ENCODE peak calls at places on chromosomes 1 and 21, in five cellular contexts. T is CD8-positive, alpha-beta T cell; W is ascending aorta; X is Panc1; Z is pancreas. E is an unnamed sample.

GRCh38 chr1:182142621-182143020 is 81.1 kb upstream of the ZNF648 start:
- DNase-seq in T (no peak), W (no peak), X (no peak), Z (no peak), E (no peak)

GRCh38 chr1:94027735-94028515 is 93.0 kb downstream of the ABCA4 start:
- DNase-seq in T (no peak), W (no peak), X (no peak), Z (no peak), E (no peak)

GRCh38 chr1:21251773-21252471 is 38.3 kb downstream of the ECE1 start:
- DNase-seq in T (no peak), W (peak; percentile 97), X (no peak), Z (peak; percentile 95), E (no peak)

GRCh38 chr1:41724248-41724647 is 194.5 kb downstream of the HIVEP3 start:
- DNase-seq in T (no peak), W (no peak), X (no peak), Z (no peak), E (no peak)

GRCh38 chr1:68174173-68175113 is 57.9 kb downstream of the WLS start:
- DNase-seq in T (no peak), W (peak; percentile 86), X (peak; percentile 84), Z (peak; percentile 64), E (peak; percentile 1)

GRCh38 chr1:38559180-38559874 is 300.2 kb downstream of the RRAGC start:
- DNase-seq in T (peak; percentile 73), W (peak; percentile 67), X (no peak), Z (peak; percentile 11), E (peak; percentile 22)

GRCh38 chr1:221462345-221462744 is 279.5 kb downstream of the DUSP10 start:
- DNase-seq in T (no peak), W (no peak), X (no peak), Z (no peak), E (no peak)

GRCh38 chr1:43269627-43270375 is at the start of gene TMEM125:
- DNase-seq in T (no peak), W (peak; percentile 60), X (no peak), Z (peak; percentile 42), E (no peak)

GRCh38 chr1:170676628-170677027 is 12.7 kb downstream of the PRRX1 start:
- DNase-seq in T (no peak), W (no peak), X (no peak), Z (no peak), E (no peak)

GRCh38 chr21:29775462-29775861 is 164.3 kb downstream of the GRIK1 start:
- DNase-seq in T (no peak), W (no peak), X (no peak), Z (no peak), E (no peak)

GRCh38 chr1:7333576-7333975 is 437.5 kb upstream of the VAMP3 start:
- DNase-seq in T (no peak), W (no peak), X (no peak), Z (no peak), E (no peak)

GRCh38 chr1:119475866-119476439 is 31.1 kb upstream of the HSD3B1 start:
- DNase-seq in T (no peak), W (no peak), X (peak; percentile 27), Z (peak; percentile 54), E (no peak)

GRCh38 chr1:15331180-15331579 is 78.5 kb upstream of the EFHD2 start:
- DNase-seq in T (no peak), W (no peak), X (no peak), Z (no peak), E (no peak)

GRCh38 chr1:113325039-113325438 is 65.3 kb upstream of the MAGI3 start:
- DNase-seq in T (no peak), W (no peak), X (peak; percentile 7), Z (no peak), E (no peak)

GRCh38 chr1:50503515-50503914 is 80.3 kb upstream of the DMRTA2 start:
- DNase-seq in T (no peak), W (no peak), X (no peak), Z (no peak), E (no peak)

GRCh38 chr1:85445906-85446305 is 19.1 kb downstream of the DDAH1 start:
- DNase-seq in T (no peak), W (no peak), X (no peak), Z (no peak), E (no peak)

GRCh38 chr1:112803906-112804762 is 89.0 kb upstream of the PPM1J start:
- DNase-seq in T (no peak), W (no peak), X (peak; percentile 43), Z (peak; percentile 65), E (no peak)

GRCh38 chr1:203467550-203467921 is 8.1 kb upstream of the PRELP start:
- DNase-seq in T (no peak), W (peak; percentile 96), X (no peak), Z (no peak), E (no peak)

GRCh38 chr1:87981810-87982209 is 653.1 kb downstream of the LMO4 start:
- DNase-seq in T (no peak), W (no peak), X (no peak), Z (no peak), E (no peak)

GRCh38 chr1:205374205-205375078 is 17.7 kb upstream of the KLHDC8A start:
- DNase-seq in T (no peak), W (no peak), X (no peak), Z (no peak), E (no peak)

GRCh38 chr1:205970486-205970885 is 27.2 kb upstream of the SLC26A9 start:
- DNase-seq in T (no peak), W (no peak), X (no peak), Z (no peak), E (no peak)

GRCh38 chr1:234322979-234323378 is 50.3 kb upstream of the COA6 start:
- DNase-seq in T (peak; percentile 14), W (no peak), X (no peak), Z (no peak), E (no peak)

GRCh38 chr21:27734146-27734545 is 767.3 kb upstream of the ADAMTS5 start:
- DNase-seq in T (no peak), W (no peak), X (no peak), Z (no peak), E (no peak)

GRCh38 chr1:59389847-59390246 is 93.0 kb downstream of the FGGY start:
- DNase-seq in T (no peak), W (no peak), X (no peak), Z (no peak), E (no peak)

GRCh38 chr1:172447641-172448040 is 3.8 kb upstream of the PIGC start:
- DNase-seq in T (no peak), W (no peak), X (no peak), Z (no peak), E (no peak)

GRCh38 chr1:66778969-66779368 is 22.1 kb downstream of the INSL5 start:
- DNase-seq in T (no peak), W (no peak), X (no peak), Z (no peak), E (no peak)

GRCh38 chr1:14190508-14190907 is 408.0 kb upstream of the KAZN start:
- DNase-seq in T (no peak), W (no peak), X (no peak), Z (no peak), E (no peak)

GRCh38 chr1:203320546-203321272 is 15.4 kb downstream of the BTG2 start:
- DNase-seq in T (peak; percentile 50), W (no peak), X (no peak), Z (peak; percentile 80), E (peak; percentile 25)

GRCh38 chr1:231040800-231041704 is 998 bp upstream of the FAM89A start:
- DNase-seq in T (no peak), W (no peak), X (no peak), Z (peak; percentile 30), E (no peak)

GRCh38 chr1:247913786-247914185 is 6.3 kb upstream of the OR2T8 start:
- DNase-seq in T (no peak), W (no peak), X (no peak), Z (no peak), E (no peak)

GRCh38 chr1:39898146-39898545 is 3.6 kb downstream of the MYCL start:
- DNase-seq in T (no peak), W (no peak), X (no peak), Z (no peak), E (no peak)

GRCh38 chr1:39898648-39899603 is 2.8 kb downstream of the MYCL start:
- DNase-seq in T (no peak), W (no peak), X (no peak), Z (peak; percentile 88), E (no peak)

GRCh38 chr1:39901486-39902120 is at the start of gene MYCL:
- DNase-seq in T (no peak), W (peak; percentile 69), X (no peak), Z (peak; percentile 92), E (no peak)

GRCh38 chr1:39900662-39901485 is 843 bp downstream of the MYCL start:
- DNase-seq in T (no peak), W (no peak), X (no peak), Z (peak; percentile 20), E (no peak)

GRCh38 chr1:39899611-39900538 is 1.8 kb downstream of the MYCL start:
- DNase-seq in T (no peak), W (no peak), X (no peak), Z (no peak), E (no peak)
- H3K27ac ChIP-seq in T (no peak overlapping the region), W (no peak overlapping the region), X (no peak overlapping the region), Z (no peak overlapping the region), E (peak overlapping the region; percentile 92)

DNA sequence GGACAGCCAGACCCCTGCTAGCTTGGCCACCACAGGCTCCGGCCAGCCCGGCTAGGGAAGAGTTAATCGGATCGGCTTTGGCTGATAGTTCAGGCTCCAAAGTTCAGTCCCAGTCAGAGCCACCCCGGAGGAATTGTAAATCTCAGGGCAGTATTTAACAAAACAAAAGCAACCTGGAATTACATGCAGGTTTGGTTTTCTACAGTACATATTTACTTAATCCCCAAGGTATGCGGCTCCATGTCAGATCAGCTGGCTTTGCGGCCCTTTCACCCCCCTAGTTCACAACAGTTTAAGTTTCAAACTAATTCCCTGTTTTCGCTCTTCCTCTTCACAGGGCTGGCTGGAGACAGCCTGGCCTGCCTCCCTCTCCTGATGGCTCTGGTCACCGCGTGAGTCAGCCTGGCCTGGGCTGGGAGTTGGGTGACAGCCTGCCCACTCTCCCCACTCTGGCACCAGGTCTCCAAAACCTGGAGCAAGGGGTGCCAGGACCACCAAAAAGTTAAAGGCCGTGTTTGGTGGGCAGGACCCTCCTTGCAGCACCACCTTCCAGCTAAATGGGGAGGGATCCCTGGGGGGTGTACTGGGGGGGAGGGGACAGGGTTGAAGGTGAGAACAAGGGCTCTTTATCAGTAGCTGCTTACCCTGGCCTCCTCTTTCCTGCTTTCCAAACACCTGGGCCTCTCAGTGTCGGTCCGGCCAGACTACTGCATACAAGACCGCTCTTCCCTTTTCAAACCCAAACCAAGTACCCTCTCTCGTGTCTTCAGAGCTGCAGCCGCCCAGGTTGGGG is 1.9 kb downstream of the DHRS3 start:
- DNase-seq in T (no peak), W (peak; percentile 91), X (no peak), Z (peak; percentile 73), E (no peak)
- H3K4me1 ChIP-seq in T (peaks cover 51% of the 10 kb centered on the region), W (peaks cover 5% of the 10 kb centered on the region), X (peaks cover 62% of the 10 kb centered on the region), Z (peaks cover 21% of the 10 kb centered on the region), E (peaks cover 78% of the 10 kb centered on the region)

DNA sequence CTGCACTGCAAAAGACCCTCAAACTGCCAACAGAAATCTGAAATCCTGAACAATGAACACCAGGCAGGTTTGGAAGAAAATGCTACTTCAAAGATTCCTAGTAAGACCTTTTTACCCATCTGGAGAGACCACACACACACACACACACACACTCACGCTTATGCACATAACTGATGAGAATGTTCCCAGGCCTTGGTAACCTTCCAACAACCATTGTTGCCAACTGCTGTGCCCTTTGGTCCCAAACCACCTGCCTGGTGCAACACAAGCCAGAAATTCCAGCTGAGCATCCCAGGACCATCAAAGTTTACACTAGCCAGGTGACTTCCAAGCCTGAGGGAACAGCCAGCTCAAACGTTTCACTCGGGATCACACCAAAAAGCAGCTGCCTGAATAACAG is 56.9 kb downstream of the SEC16B start:
- DNase-seq in T (no peak), W (no peak), X (no peak), Z (peak; percentile 92), E (no peak)
- H3K27ac ChIP-seq in T (no peak overlapping the region), W (no peak overlapping the region), X (no peak overlapping the region), Z (no peak overlapping the region), E (no peak overlapping the region)

GRCh38 chr1:156498447-156499193 is 2.0 kb downstream of the MEF2D start:
- DNase-seq in T (no peak), W (peak; percentile 73), X (no peak), Z (peak; percentile 77), E (no peak)
- H3K4me1 ChIP-seq in T (peaks cover 80% of the 10 kb centered on the region), W (peaks cover 39% of the 10 kb centered on the region), X (peaks cover 53% of the 10 kb centered on the region), Z (peaks cover 69% of the 10 kb centered on the region), E (peaks cover 68% of the 10 kb centered on the region)

E was measured in esophagus squamous epithelium.